ENCODE peak calls at places on chromosomes 16 and 17, in seven cellular contexts. One of them, this sample, is unnamed. For H3K4me1, the result is how much of the 10 kb centered on the place peaks cover.

GRCh38 chr16:57297856-57298255 is 13.4 kb upstream of the PLLP start:
- DNase-seq in upper lobe of right lung: no peak
- DNase-seq in cardiac muscle cell: no peak
- DNase-seq in keratinocyte: no peak
- DNase-seq in lung: no peak
- DNase-seq in thyroid gland: no peak
- DNase-seq in Panc1: no peak
- DNase-seq in this sample: no peak

GRCh38 chr17:61457226-61457983 is 5.2 kb downstream of the TBX4 start:
- DNase-seq in upper lobe of right lung: peak
- DNase-seq in lung: no peak
- DNase-seq in thyroid gland: no peak
- DNase-seq in Panc1: no peak
- DNase-seq in keratinocyte: no peak
- DNase-seq in cardiac muscle cell: no peak
- DNase-seq in this sample: no peak

GRCh38 chr17:57636274-57636673 is 108.8 kb downstream of the CCDC182 start:
- DNase-seq in cardiac muscle cell: no peak
- DNase-seq in upper lobe of right lung: no peak
- DNase-seq in Panc1: no peak
- DNase-seq in lung: no peak
- DNase-seq in thyroid gland: no peak
- DNase-seq in keratinocyte: no peak
- DNase-seq in this sample: no peak

GRCh38 chr16:29729116-29729521 is 16.7 kb downstream of the C16orf54 start:
- DNase-seq in lung: no peak
- DNase-seq in keratinocyte: peak
- DNase-seq in thyroid gland: no peak
- DNase-seq in Panc1: peak
- DNase-seq in cardiac muscle cell: peak
- DNase-seq in upper lobe of right lung: peak
- DNase-seq in this sample: no peak

GRCh38 chr17:21330436-21331160 is 45.6 kb upstream of the KCNJ12 start:
- DNase-seq in upper lobe of right lung: peak
- DNase-seq in thyroid gland: no peak
- DNase-seq in keratinocyte: no peak
- DNase-seq in Panc1: no peak
- DNase-seq in lung: no peak
- DNase-seq in cardiac muscle cell: no peak
- DNase-seq in this sample: no peak

GRCh38 chr16:26111900-26112299 is 420.1 kb downstream of the HS3ST4 start:
- DNase-seq in upper lobe of right lung: no peak
- DNase-seq in keratinocyte: no peak
- DNase-seq in lung: no peak
- DNase-seq in Panc1: no peak
- DNase-seq in cardiac muscle cell: peak
- DNase-seq in thyroid gland: no peak
- DNase-seq in this sample: no peak

GRCh38 chr17:7038025-7038862 is 2.4 kb downstream of the SLC16A13 start:
- DNase-seq in thyroid gland: no peak
- DNase-seq in upper lobe of right lung: no peak
- DNase-seq in keratinocyte: no peak
- DNase-seq in lung: no peak
- DNase-seq in Panc1: no peak
- DNase-seq in cardiac muscle cell: no peak
- DNase-seq in this sample: no peak

GRCh38 chr16:79776243-79776884 is 175.8 kb upstream of the MAF start:
- DNase-seq in Panc1: no peak
- DNase-seq in upper lobe of right lung: no peak
- DNase-seq in lung: peak
- DNase-seq in keratinocyte: no peak
- DNase-seq in thyroid gland: peak
- DNase-seq in cardiac muscle cell: no peak
- DNase-seq in this sample: no peak

DNA sequence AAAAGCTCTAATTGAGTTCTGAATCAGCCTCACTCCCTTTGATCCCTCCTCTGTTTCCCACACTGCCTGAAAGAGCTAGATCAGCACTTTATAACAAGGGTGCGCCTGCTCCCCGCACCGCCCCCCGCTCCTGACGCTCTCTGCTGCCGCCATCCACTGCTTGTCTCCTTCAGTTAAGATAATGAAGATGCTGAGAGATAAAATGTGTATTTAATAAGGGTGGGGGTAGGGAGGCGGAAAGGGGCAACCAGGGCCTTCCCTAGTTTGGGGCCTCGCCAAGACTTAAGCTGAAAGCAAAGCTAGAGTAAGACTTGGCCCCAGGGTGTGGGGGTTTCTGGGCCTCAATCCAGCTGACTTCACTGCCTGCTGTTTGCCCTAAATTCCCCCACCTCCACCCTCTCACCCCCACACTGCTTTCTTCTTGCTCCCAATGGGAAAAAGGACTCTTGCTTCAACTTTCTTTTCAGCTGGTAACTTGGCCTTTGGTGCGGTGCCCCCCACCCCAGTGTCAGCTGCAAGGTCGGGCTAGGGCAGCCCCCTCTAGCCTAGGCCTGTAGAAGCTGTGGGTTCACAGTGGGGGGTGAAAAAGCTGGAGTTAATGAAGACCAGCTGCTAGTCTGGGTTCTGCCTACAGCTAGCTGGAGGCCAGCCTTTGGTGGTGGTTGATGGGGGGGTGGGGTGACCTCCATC is 1.8 kb upstream of the RARA start:
- DNase-seq in cardiac muscle cell: no peak
- DNase-seq in upper lobe of right lung: no peak
- DNase-seq in keratinocyte: no peak
- DNase-seq in Panc1: no peak
- DNase-seq in lung: no peak
- DNase-seq in thyroid gland: no peak
- DNase-seq in this sample: no peak
- H3K4me1 ChIP-seq in cardiac muscle cell: half or more
- H3K4me1 ChIP-seq in upper lobe of right lung: half or more
- H3K4me1 ChIP-seq in keratinocyte: half or more
- H3K4me1 ChIP-seq in Panc1: half or more
- H3K4me1 ChIP-seq in lung: under half
- H3K4me1 ChIP-seq in thyroid gland: half or more
- H3K4me1 ChIP-seq in this sample: under half

GRCh38 chr17:73279704-73280103 is 18.0 kb upstream of the CPSF4L start:
- DNase-seq in Panc1: no peak
- DNase-seq in keratinocyte: no peak
- DNase-seq in thyroid gland: no peak
- DNase-seq in lung: no peak
- DNase-seq in cardiac muscle cell: no peak
- DNase-seq in upper lobe of right lung: no peak
- DNase-seq in this sample: no peak

GRCh38 chr17:73281926-73282325 is 20.2 kb upstream of the CPSF4L start:
- DNase-seq in keratinocyte: no peak
- DNase-seq in cardiac muscle cell: no peak
- DNase-seq in upper lobe of right lung: no peak
- DNase-seq in thyroid gland: no peak
- DNase-seq in lung: no peak
- DNase-seq in Panc1: no peak
- DNase-seq in this sample: no peak

GRCh38 chr17:73278049-73278464 is 16.4 kb upstream of the CPSF4L start:
- DNase-seq in keratinocyte: no peak
- DNase-seq in lung: no peak
- DNase-seq in upper lobe of right lung: no peak
- DNase-seq in Panc1: no peak
- DNase-seq in cardiac muscle cell: no peak
- DNase-seq in thyroid gland: peak
- DNase-seq in this sample: no peak

GRCh38 chr17:73278465-73279453 is 17.1 kb upstream of the CPSF4L start:
- DNase-seq in lung: no peak
- DNase-seq in cardiac muscle cell: peak
- DNase-seq in keratinocyte: no peak
- DNase-seq in upper lobe of right lung: no peak
- DNase-seq in thyroid gland: peak
- DNase-seq in Panc1: no peak
- DNase-seq in this sample: no peak

GRCh38 chr17:73280191-73280590 is 18.5 kb upstream of the CPSF4L start:
- DNase-seq in thyroid gland: no peak
- DNase-seq in lung: no peak
- DNase-seq in Panc1: no peak
- DNase-seq in upper lobe of right lung: no peak
- DNase-seq in cardiac muscle cell: no peak
- DNase-seq in keratinocyte: no peak
- DNase-seq in this sample: no peak
- H3K27ac ChIP-seq in thyroid gland: peak
- H3K27ac ChIP-seq in lung: no peak
- H3K27ac ChIP-seq in Panc1: no peak
- H3K27ac ChIP-seq in upper lobe of right lung: no peak
- H3K27ac ChIP-seq in cardiac muscle cell: no peak
- H3K27ac ChIP-seq in keratinocyte: no peak
- H3K27ac ChIP-seq in this sample: no peak

GRCh38 chr16:718922-719321 is 2.0 kb upstream of the ANTKMT start:
- DNase-seq in thyroid gland: no peak
- DNase-seq in Panc1: no peak
- DNase-seq in lung: no peak
- DNase-seq in keratinocyte: no peak
- DNase-seq in cardiac muscle cell: no peak
- DNase-seq in upper lobe of right lung: no peak
- DNase-seq in this sample: no peak
- H3K4me1 ChIP-seq in thyroid gland: half or more
- H3K4me1 ChIP-seq in Panc1: under half
- H3K4me1 ChIP-seq in lung: under half
- H3K4me1 ChIP-seq in keratinocyte: under half
- H3K4me1 ChIP-seq in cardiac muscle cell: under half
- H3K4me1 ChIP-seq in upper lobe of right lung: under half
- H3K4me1 ChIP-seq in this sample: under half

GRCh38 chr17:78147315-78147998 is 1.3 kb downstream of the C17orf99 start:
- DNase-seq in thyroid gland: no peak
- DNase-seq in keratinocyte: no peak
- DNase-seq in upper lobe of right lung: peak
- DNase-seq in cardiac muscle cell: no peak
- DNase-seq in lung: peak
- DNase-seq in Panc1: no peak
- DNase-seq in this sample: no peak

GRCh38 chr17:78151514-78152008 is 5.4 kb downstream of the C17orf99 start:
- DNase-seq in keratinocyte: no peak
- DNase-seq in thyroid gland: no peak
- DNase-seq in cardiac muscle cell: no peak
- DNase-seq in upper lobe of right lung: no peak
- DNase-seq in Panc1: no peak
- DNase-seq in lung: peak
- DNase-seq in this sample: no peak

GRCh38 chr17:78146471-78146869 is 285 bp downstream of the C17orf99 start:
- DNase-seq in Panc1: no peak
- DNase-seq in upper lobe of right lung: no peak
- DNase-seq in thyroid gland: no peak
- DNase-seq in cardiac muscle cell: no peak
- DNase-seq in lung: no peak
- DNase-seq in keratinocyte: no peak
- DNase-seq in this sample: no peak

GRCh38 chr17:78146881-78147280 is 696 bp downstream of the C17orf99 start:
- DNase-seq in thyroid gland: no peak
- DNase-seq in keratinocyte: no peak
- DNase-seq in Panc1: no peak
- DNase-seq in upper lobe of right lung: no peak
- DNase-seq in lung: no peak
- DNase-seq in cardiac muscle cell: no peak
- DNase-seq in this sample: no peak

GRCh38 chr17:78148286-78149016 is 2.3 kb downstream of the C17orf99 start:
- DNase-seq in lung: no peak
- DNase-seq in upper lobe of right lung: no peak
- DNase-seq in thyroid gland: no peak
- DNase-seq in Panc1: no peak
- DNase-seq in keratinocyte: no peak
- DNase-seq in cardiac muscle cell: no peak
- DNase-seq in this sample: no peak
- H3K27ac ChIP-seq in lung: no peak
- H3K27ac ChIP-seq in upper lobe of right lung: no peak
- H3K27ac ChIP-seq in thyroid gland: no peak
- H3K27ac ChIP-seq in Panc1: no peak
- H3K27ac ChIP-seq in keratinocyte: no peak
- H3K27ac ChIP-seq in cardiac muscle cell: no peak
- H3K27ac ChIP-seq in this sample: no peak

GRCh38 chr17:80261159-80261894 is 675 bp downstream of the RNF213 start:
- DNase-seq in thyroid gland: peak
- DNase-seq in cardiac muscle cell: peak
- DNase-seq in upper lobe of right lung: peak
- DNase-seq in keratinocyte: no peak
- DNase-seq in lung: peak
- DNase-seq in Panc1: no peak
- DNase-seq in this sample: peak
- H3K4me1 ChIP-seq in thyroid gland: under half
- H3K4me1 ChIP-seq in cardiac muscle cell: under half
- H3K4me1 ChIP-seq in upper lobe of right lung: under half
- H3K4me1 ChIP-seq in keratinocyte: under half
- H3K4me1 ChIP-seq in lung: under half
- H3K4me1 ChIP-seq in Panc1: half or more
- H3K4me1 ChIP-seq in this sample: under half

GRCh38 chr16:86052115-86052670 is 153.2 kb downstream of the IRF8 start:
- DNase-seq in keratinocyte: no peak
- DNase-seq in lung: no peak
- DNase-seq in cardiac muscle cell: no peak
- DNase-seq in Panc1: no peak
- DNase-seq in thyroid gland: no peak
- DNase-seq in upper lobe of right lung: no peak
- DNase-seq in this sample: no peak
- H3K27ac ChIP-seq in keratinocyte: no peak
- H3K27ac ChIP-seq in lung: no peak
- H3K27ac ChIP-seq in cardiac muscle cell: no peak
- H3K27ac ChIP-seq in Panc1: no peak
- H3K27ac ChIP-seq in thyroid gland: no peak
- H3K27ac ChIP-seq in upper lobe of right lung: no peak
- H3K27ac ChIP-seq in this sample: no peak

GRCh38 chr17:40318835-40319332 is 9.9 kb downstream of the RARA start:
- DNase-seq in lung: no peak
- DNase-seq in thyroid gland: no peak
- DNase-seq in cardiac muscle cell: no peak
- DNase-seq in keratinocyte: no peak
- DNase-seq in Panc1: no peak
- DNase-seq in upper lobe of right lung: peak
- DNase-seq in this sample: no peak
- H3K4me1 ChIP-seq in lung: half or more
- H3K4me1 ChIP-seq in thyroid gland: half or more
- H3K4me1 ChIP-seq in cardiac muscle cell: half or more
- H3K4me1 ChIP-seq in keratinocyte: half or more
- H3K4me1 ChIP-seq in Panc1: half or more
- H3K4me1 ChIP-seq in upper lobe of right lung: half or more
- H3K4me1 ChIP-seq in this sample: under half